ENCODE peak calls at places on chromosomes 6 and 20, in nine cellular contexts. L, H, G, N, P, A, D, K and J are unnamed samples.

GRCh38 chr6:121506761-121507754 is 71.6 kb downstream of the GJA1 start:
- DNase-seq in L (peak), H (no peak), G (no peak), N (no peak), P (no peak), A (no peak), D (no peak), K (no peak), J (no peak)

GRCh38 chr20:44552950-44553908 is 29.1 kb upstream of the PKIG start:
- DNase-seq in L (no peak), H (no peak), G (no peak), N (no peak), P (no peak), A (no peak), D (peak), K (peak), J (no peak)

GRCh38 chr6:34441526-34441925 is 15.7 kb upstream of the RPS10 start:
- DNase-seq in L (no peak), H (no peak), G (no peak), N (no peak), P (no peak), A (no peak), D (no peak), K (no peak), J (no peak)

GRCh38 chr20:4091332-4092135 is 76.2 kb upstream of the RNF24 start:
- DNase-seq in L (peak), H (no peak), G (peak), N (peak), P (peak), A (peak), D (no peak), K (no peak), J (no peak)

GRCh38 chr6:11711644-11711993 is 67.0 kb downstream of the ADTRP start:
- DNase-seq in L (peak), H (no peak), G (no peak), N (no peak), P (no peak), A (no peak), D (no peak), K (no peak), J (no peak)

GRCh38 chr6:145787688-145788087 is 26.9 kb downstream of the FBXO30 start:
- DNase-seq in L (no peak), H (no peak), G (no peak), N (no peak), P (no peak), A (no peak), D (no peak), K (no peak), J (no peak)

GRCh38 chr20:62770111-62770910 is 26.0 kb upstream of the MRGBP start:
- DNase-seq in L (no peak), H (no peak), G (peak), N (no peak), P (no peak), A (no peak), D (no peak), K (no peak), J (no peak)

GRCh38 chr6:117483645-117484016 is 1.2 kb downstream of the DCBLD1 start:
- DNase-seq in L (peak), H (no peak), G (no peak), N (no peak), P (peak), A (no peak), D (no peak), K (no peak), J (no peak)

GRCh38 chr6:137313211-137313610 is 94.0 kb upstream of the IFNGR1 start:
- DNase-seq in L (no peak), H (no peak), G (no peak), N (no peak), P (no peak), A (no peak), D (no peak), K (no peak), J (no peak)

GRCh38 chr6:29958916-29959315 is 16.6 kb downstream of the HLA-A start:
- DNase-seq in L (no peak), H (no peak), G (no peak), N (no peak), P (no peak), A (no peak), D (no peak), K (no peak), J (no peak)

GRCh38 chr6:42254505-42254904 is 36.8 kb upstream of the MRPS10 start:
- DNase-seq in L (no peak), H (no peak), G (no peak), N (no peak), P (no peak), A (no peak), D (no peak), K (no peak), J (no peak)
- TF ChIP-seq CTCF in L (no peak), H (no peak), G (no peak), N (no peak), P (no peak), A (no peak), D (no peak), K (no peak), J (no peak)

GRCh38 chr20:19886666-19887288 is 128.7 kb downstream of the RIN2 start:
- DNase-seq in L (no peak), H (no peak), G (no peak), N (peak), P (peak), A (no peak), D (no peak), K (no peak), J (no peak)
- H3K4me3 ChIP-seq in L (no peak), H (no peak), G (no peak), N (no peak), P (no peak), A (no peak), D (no peak), K (no peak), J (no peak)

GRCh38 chr20:48350291-48350988 is 477.4 kb downstream of the PREX1 start:
- DNase-seq in L (peak), H (no peak), G (no peak), N (peak), P (peak), A (no peak), D (no peak), K (no peak), J (no peak)
- TF ChIP-seq CTCF in L (peak), H (peak), G (peak), N (peak), P (peak), A (no peak), D (no peak), K (peak), J (peak)

GRCh38 chr20:50216543-50217206 is 26.0 kb downstream of the CEBPB start:
- DNase-seq in L (no peak), H (no peak), G (no peak), N (peak), P (no peak), A (no peak), D (no peak), K (no peak), J (no peak)
- H3K4me3 ChIP-seq in L (no peak), H (no peak), G (no peak), N (no peak), P (no peak), A (no peak), D (no peak), K (no peak), J (no peak)

GRCh38 chr20:63935447-63935846 is 20.8 kb downstream of the UCKL1 start:
- DNase-seq in L (no peak), H (no peak), G (no peak), N (no peak), P (no peak), A (no peak), D (no peak), K (no peak), J (no peak)

GRCh38 chr20:63931735-63932134 is 24.5 kb downstream of the UCKL1 start:
- DNase-seq in L (no peak), H (peak), G (no peak), N (no peak), P (no peak), A (no peak), D (no peak), K (no peak), J (no peak)

GRCh38 chr20:63933646-63934045 is 22.6 kb downstream of the UCKL1 start:
- DNase-seq in L (no peak), H (peak), G (no peak), N (no peak), P (no peak), A (peak), D (no peak), K (no peak), J (no peak)

GRCh38 chr20:63932606-63933160 is 23.5 kb downstream of the UCKL1 start:
- DNase-seq in L (no peak), H (peak), G (no peak), N (peak), P (no peak), A (no peak), D (no peak), K (no peak), J (no peak)

DNA sequence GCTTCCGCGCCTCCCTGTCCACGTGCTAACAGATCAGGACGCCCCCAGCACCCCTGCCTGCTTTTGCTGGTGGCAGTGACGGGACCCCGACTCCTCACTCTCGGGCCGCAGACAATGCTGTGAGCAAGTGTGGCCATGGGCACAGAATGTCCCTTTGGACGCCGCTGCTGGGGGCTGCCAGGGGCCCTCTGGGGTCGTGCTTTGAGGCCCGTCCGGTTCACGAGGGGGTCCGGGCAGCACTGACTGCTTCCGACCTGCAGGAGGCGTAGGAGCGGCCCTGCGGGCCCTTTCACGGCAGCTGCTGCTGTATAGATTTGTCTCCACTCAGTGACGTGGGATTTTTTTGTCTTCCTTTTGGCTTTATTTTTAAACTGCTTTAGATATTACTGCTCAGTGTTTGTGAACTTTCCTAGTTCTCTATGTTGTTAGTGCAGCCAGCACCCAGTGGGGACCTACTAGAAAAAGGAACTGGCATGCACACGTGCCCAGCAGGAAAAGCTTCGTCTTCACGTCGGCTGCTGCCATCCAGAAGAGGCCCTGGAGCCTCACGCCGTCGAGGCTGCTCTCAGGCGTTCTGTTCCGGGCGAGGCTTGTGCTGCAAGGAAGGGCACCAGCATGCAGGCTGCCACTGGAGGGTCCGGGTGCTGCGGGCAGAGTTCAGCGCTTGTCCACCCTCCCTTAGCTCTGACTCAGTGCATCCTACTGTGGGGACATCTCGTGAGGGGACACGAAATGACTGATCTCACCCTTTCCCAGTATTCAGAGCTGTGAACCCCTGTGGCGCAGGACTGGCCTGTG is 21.7 kb downstream of the UCKL1 start:
- DNase-seq in L (no peak), H (peak), G (no peak), N (peak), P (peak), A (no peak), D (no peak), K (no peak), J (no peak)
- TF ChIP-seq CTCF in L (peak), H (no peak), G (peak), N (peak), P (peak), A (no peak), D (peak), K (peak), J (peak)

GRCh38 chr20:41830702-41831101 is 212.5 kb upstream of the CHD6 start:
- DNase-seq in L (peak), H (no peak), G (no peak), N (no peak), P (no peak), A (no peak), D (no peak), K (no peak), J (no peak)
- H3K4me3 ChIP-seq in L (no peak), H (no peak), G (no peak), N (no peak), P (no peak), A (no peak), D (no peak), K (no peak), J (no peak)

GRCh38 chr6:43950206-43950605 is 177.0 kb downstream of the MRPL14 start:
- DNase-seq in L (no peak), H (peak), G (no peak), N (peak), P (no peak), A (no peak), D (no peak), K (no peak), J (no peak)
- TF ChIP-seq CTCF in L (no peak), H (no peak), G (no peak), N (no peak), P (no peak), A (no peak), D (no peak), K (no peak), J (no peak)

GRCh38 chr6:43758617-43759050 is 11.4 kb upstream of the VEGFA start:
- DNase-seq in L (peak), H (no peak), G (no peak), N (peak), P (peak), A (no peak), D (no peak), K (no peak), J (no peak)
- H3K4me3 ChIP-seq in L (no peak), H (no peak), G (no peak), N (no peak), P (no peak), A (no peak), D (no peak), K (no peak), J (no peak)

GRCh38 chr6:153140299-153140698 is 9.2 kb upstream of the RGS17 start:
- DNase-seq in L (no peak), H (no peak), G (no peak), N (no peak), P (no peak), A (no peak), D (no peak), K (no peak), J (no peak)

GRCh38 chr6:153143200-153143599 is 12.1 kb upstream of the RGS17 start:
- DNase-seq in L (no peak), H (no peak), G (no peak), N (no peak), P (no peak), A (no peak), D (no peak), K (no peak), J (no peak)

GRCh38 chr6:153146413-153146812 is 15.3 kb upstream of the RGS17 start:
- DNase-seq in L (no peak), H (no peak), G (no peak), N (no peak), P (no peak), A (no peak), D (no peak), K (no peak), J (no peak)

GRCh38 chr6:153150400-153150766 is 19.3 kb upstream of the RGS17 start:
- DNase-seq in L (no peak), H (no peak), G (no peak), N (no peak), P (no peak), A (no peak), D (no peak), K (no peak), J (no peak)

GRCh38 chr6:153145591-153145990 is 14.5 kb upstream of the RGS17 start:
- DNase-seq in L (no peak), H (no peak), G (no peak), N (peak), P (peak), A (no peak), D (no peak), K (no peak), J (no peak)
- TF ChIP-seq CTCF in L (no peak), H (no peak), G (no peak), N (peak), P (peak), A (no peak), D (no peak), K (no peak), J (no peak)

GRCh38 chr20:18058661-18059467 is 1.1 kb upstream of the OVOL2 start:
- DNase-seq in L (peak), H (no peak), G (no peak), N (peak), P (peak), A (no peak), D (no peak), K (no peak), J (no peak)
- H3K4me3 ChIP-seq in L (no peak), H (peak), G (no peak), N (peak), P (peak), A (no peak), D (no peak), K (no peak), J (no peak)